ENCODE peak calls at places on chromosomes 4 and X, in five cellular contexts. U is activated CD4-positive, alpha-beta T cell treated with anti-CD3 and anti-CD28 coated beads, Interleukin-2, amount 50 U/mL, for 1 hour; T is Right ventricle myocardium superior; W is ELR; F is islet precursor cell. C is an unnamed sample.

GRCh38 chr4:124712417-124713212 is at the start of gene ANKRD50:
- DNase-seq in U (peak), T (peak), W (peak), F (peak), C (peak)

GRCh38 chr4:94262163-94263016 is 54.7 kb downstream of the SMARCAD1 start:
- DNase-seq in U (no peak), T (no peak), W (no peak), F (no peak), C (no peak)

GRCh38 chrX:94908648-94909047 is 1234.6 kb downstream of the FAM133A start:
- DNase-seq in U (no peak), T (no peak), W (no peak), F (no peak), C (no peak)

GRCh38 chr4:997375-998071 is 4.3 kb upstream of the SLC26A1 start:
- DNase-seq in U (no peak), T (no peak), W (no peak), F (no peak), C (no peak)

GRCh38 chr4:95165926-95166524 is 382.7 kb downstream of the UNC5C start:
- DNase-seq in U (no peak), T (no peak), W (peak), F (no peak), C (no peak)

GRCh38 chrX:37000140-37000539 is 8.0 kb upstream of the FAM47C start:
- DNase-seq in U (no peak), T (no peak), W (no peak), F (peak), C (no peak)

GRCh38 chr4:28973591-28974350 is 1746.4 kb upstream of the PCDH7 start:
- DNase-seq in U (no peak), T (no peak), W (peak), F (peak), C (no peak)

GRCh38 chr4:127586922-127587571 is 45.7 kb upstream of the INTU start:
- DNase-seq in U (no peak), T (no peak), W (peak), F (peak), C (no peak)

GRCh38 chr4:68732653-68733466 is 62.4 kb upstream of the UGT2B15 start:
- DNase-seq in U (no peak), T (no peak), W (no peak), F (no peak), C (no peak)

GRCh38 chr4:74669702-74670101 is 124.6 kb downstream of the BTC start:
- DNase-seq in U (no peak), T (no peak), W (no peak), F (no peak), C (no peak)

GRCh38 chr4:174631901-174632758 is 109.8 kb upstream of the HPGD start:
- DNase-seq in U (no peak), T (no peak), W (peak), F (no peak), C (peak)

GRCh38 chr4:52873191-52873590 is 11.1 kb downstream of the RASL11B start:
- DNase-seq in U (no peak), T (no peak), W (no peak), F (peak), C (no peak)

GRCh38 chrX:116378961-116379360 is 57.4 kb upstream of the SLC6A14 start:
- DNase-seq in U (no peak), T (no peak), W (no peak), F (no peak), C (no peak)

GRCh38 chr4:186307916-186308315 is 41.9 kb downstream of the F11 start:
- DNase-seq in U (no peak), T (no peak), W (no peak), F (no peak), C (no peak)

GRCh38 chr4:180617203-180617602 is 1626.0 kb upstream of the TENM3 start:
- DNase-seq in U (no peak), T (no peak), W (peak), F (peak), C (no peak)

GRCh38 chrX:123308663-123309062 is 124.6 kb downstream of the GRIA3 start:
- DNase-seq in U (no peak), T (no peak), W (no peak), F (no peak), C (no peak)

C was measured in naive thymus-derived CD8-positive, alpha-beta T cell.